ENCODE peak calls at places on chromosomes 7 and 10, in four cellular contexts. I, O, D and W are unnamed samples.

GRCh38 chr10:369441-370221 is 234.4 kb downstream of the ZMYND11 start:
- DNase-seq in I (no peak), O (no peak), D (peak), W (no peak)

GRCh38 chr7:72476608-72477305 is 64.6 kb upstream of the CALN1 start:
- DNase-seq in I (no peak), O (no peak), D (no peak), W (no peak)

GRCh38 chr10:86192686-86193085 is 173.9 kb downstream of the GRID1 start:
- DNase-seq in I (no peak), O (no peak), D (no peak), W (no peak)

GRCh38 chr10:97731346-97732051 is 5.4 kb upstream of the ZFYVE27 start:
- DNase-seq in I (no peak), O (peak), D (peak), W (peak)

GRCh38 chr7:479948-480499 is 39.6 kb downstream of the PDGFA start:
- DNase-seq in I (no peak), O (no peak), D (no peak), W (no peak)

GRCh38 chr10:121551210-121551609 is 47.0 kb downstream of the FGFR2 start:
- DNase-seq in I (no peak), O (no peak), D (no peak), W (no peak)

GRCh38 chr10:68364101-68364886 is 31.6 kb upstream of the PBLD start:
- DNase-seq in I (no peak), O (no peak), D (no peak), W (no peak)

GRCh38 chr7:31488562-31489203 is 25.2 kb upstream of the ITPRID1 start:
- DNase-seq in I (peak), O (peak), D (peak), W (no peak)

GRCh38 chr7:70178787-70179186 is 580.5 kb downstream of the AUTS2 start:
- DNase-seq in I (no peak), O (no peak), D (peak), W (no peak)

GRCh38 chr7:29408841-29409243 is 154.8 kb upstream of the PRR15 start:
- DNase-seq in I (no peak), O (peak), D (peak), W (peak)

GRCh38 chr10:8102708-8103401 is 48.4 kb downstream of the GATA3 start:
- DNase-seq in I (peak), O (no peak), D (no peak), W (no peak)

GRCh38 chr10:30803901-30804322 is 174.4 kb upstream of the LYZL2 start:
- DNase-seq in I (no peak), O (no peak), D (peak), W (no peak)

GRCh38 chr7:45919231-45919825 is 1.7 kb downstream of the IGFBP3 start:
- DNase-seq in I (no peak), O (no peak), D (no peak), W (no peak)

GRCh38 chr7:120052884-120053382 is 220.0 kb upstream of the KCND2 start:
- DNase-seq in I (no peak), O (peak), D (peak), W (no peak)

GRCh38 chr10:55266797-55267196 is 465.8 kb upstream of the PCDH15 start:
- DNase-seq in I (no peak), O (no peak), D (no peak), W (no peak)

GRCh38 chr7:98378210-98378819 is 22.6 kb downstream of the BAIAP2L1 start:
- DNase-seq in I (no peak), O (no peak), D (no peak), W (no peak)

GRCh38 chr7:2732959-2733584 is 45.1 kb downstream of the AMZ1 start:
- DNase-seq in I (no peak), O (peak), D (peak), W (no peak)

GRCh38 chr7:70694909-70695803 is 436.8 kb upstream of the GALNT17 start:
- DNase-seq in I (peak), O (no peak), D (no peak), W (no peak)

GRCh38 chr7:78433421-78433820 is 634.8 kb downstream of the PHTF2 start:
- DNase-seq in I (no peak), O (no peak), D (no peak), W (no peak)

GRCh38 chr10:113746188-113746950 is 5.1 kb upstream of the PLEKHS1 start:
- DNase-seq in I (no peak), O (no peak), D (no peak), W (no peak)

GRCh38 chr7:5766321-5766761 is 15.1 kb downstream of the RNF216 start:
- DNase-seq in I (no peak), O (no peak), D (peak), W (no peak)

GRCh38 chr7:143013897-143014296 is 13.0 kb downstream of the OR9A2 start:
- DNase-seq in I (no peak), O (no peak), D (peak), W (no peak)

GRCh38 chr7:20229652-20230500 is 12.7 kb upstream of the MACC1 start:
- DNase-seq in I (no peak), O (no peak), D (peak), W (no peak)

GRCh38 chr10:52115823-52116222 is 198.3 kb upstream of the DKK1 start:
- DNase-seq in I (no peak), O (no peak), D (peak), W (no peak)

GRCh38 chr10:12541446-12542067 is 192.2 kb downstream of the CAMK1D start:
- DNase-seq in I (no peak), O (no peak), D (no peak), W (no peak)

GRCh38 chr7:107128217-107128616 is 40.6 kb upstream of the HBP1 start:
- DNase-seq in I (no peak), O (no peak), D (no peak), W (no peak)
- TF ChIP-seq CTCF in I (no peak), O (no peak), D (no peak), W (no peak)

GRCh38 chr10:124279298-124279697 is 139.4 kb downstream of the OAT start:
- DNase-seq in I (no peak), O (no peak), D (no peak), W (no peak)
- TF ChIP-seq CTCF in I (no peak), O (no peak), D (no peak), W (no peak)

GRCh38 chr7:43479042-43479441 is 103.9 kb upstream of the STK17A start:
- DNase-seq in I (no peak), O (no peak), D (no peak), W (no peak)
- TF ChIP-seq CTCF in I (no peak), O (peak), D (peak), W (peak)

DNA sequence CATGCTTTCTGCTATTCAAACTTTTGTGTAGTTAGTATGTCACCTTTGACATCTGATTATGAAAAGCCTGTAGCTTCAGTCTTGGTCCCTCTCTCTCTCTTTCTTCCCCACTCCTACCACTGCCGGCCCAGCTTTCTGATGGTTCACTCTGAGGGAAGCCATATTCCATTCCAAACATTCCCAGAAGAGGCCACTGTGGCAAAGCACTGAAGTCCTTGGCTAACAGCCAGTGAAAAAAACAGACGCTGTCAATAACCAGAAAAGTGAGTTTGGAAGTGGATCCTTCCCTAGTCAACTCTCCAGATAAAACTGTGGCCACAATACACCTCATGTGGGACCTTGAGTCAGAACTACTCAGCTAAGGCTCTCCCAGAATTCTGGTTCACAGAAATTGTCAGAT is 950.7 kb upstream of the PHF14 start:
- DNase-seq in I (no peak), O (peak), D (no peak), W (no peak)
- TF ChIP-seq CTCF in I (no peak), O (no peak), D (no peak), W (peak)

DNA sequence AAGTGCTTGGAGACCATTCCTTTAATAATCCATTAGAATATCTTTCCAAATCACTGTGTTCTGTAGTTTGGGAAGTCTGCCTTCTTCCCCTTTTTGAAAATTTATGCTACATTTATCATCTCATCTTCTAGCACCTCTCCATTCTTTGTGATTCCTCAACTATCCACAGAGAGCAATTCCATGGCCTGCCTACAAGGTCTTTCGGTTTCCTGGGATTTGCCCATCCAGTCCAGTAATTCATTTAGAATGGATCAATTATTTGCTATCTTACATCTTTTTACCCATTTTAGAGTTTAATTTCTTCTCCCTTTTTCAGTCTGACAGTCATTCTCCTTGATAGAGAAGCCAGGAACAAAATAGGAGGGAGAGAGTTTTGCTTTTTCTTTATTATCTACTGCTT is 179.8 kb downstream of the ST7 start:
- DNase-seq in I (no peak), O (no peak), D (no peak), W (no peak)
- TF ChIP-seq CTCF in I (no peak), O (no peak), D (no peak), W (no peak)

DNA sequence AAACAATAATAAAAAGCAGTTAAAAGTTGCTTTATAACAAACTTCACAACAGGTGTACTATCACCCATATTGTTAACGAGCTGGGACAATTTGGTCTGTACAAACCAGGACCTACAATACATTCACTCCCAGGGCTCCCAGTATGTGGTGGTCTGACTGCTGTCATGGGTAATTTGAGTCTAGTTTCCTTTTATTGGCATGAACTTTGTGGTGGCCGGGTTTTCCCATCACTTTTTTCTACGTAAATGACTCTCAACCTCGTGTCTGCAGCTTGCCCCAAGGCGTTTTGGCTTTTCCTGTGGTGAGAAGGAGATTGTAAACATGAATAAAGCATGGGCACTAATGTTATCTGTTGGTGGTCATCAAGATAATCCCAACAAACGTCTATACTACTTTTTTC is 118.7 kb upstream of the CDK6 start:
- DNase-seq in I (peak), O (no peak), D (no peak), W (no peak)
- TF ChIP-seq CTCF in I (no peak), O (no peak), D (no peak), W (no peak)

GRCh38 chr7:144738708-144739314 is 97.0 kb downstream of the TPK1 start:
- DNase-seq in I (no peak), O (peak), D (peak), W (no peak)
- TF ChIP-seq CTCF in I (peak), O (peak), D (peak), W (peak)

DNA sequence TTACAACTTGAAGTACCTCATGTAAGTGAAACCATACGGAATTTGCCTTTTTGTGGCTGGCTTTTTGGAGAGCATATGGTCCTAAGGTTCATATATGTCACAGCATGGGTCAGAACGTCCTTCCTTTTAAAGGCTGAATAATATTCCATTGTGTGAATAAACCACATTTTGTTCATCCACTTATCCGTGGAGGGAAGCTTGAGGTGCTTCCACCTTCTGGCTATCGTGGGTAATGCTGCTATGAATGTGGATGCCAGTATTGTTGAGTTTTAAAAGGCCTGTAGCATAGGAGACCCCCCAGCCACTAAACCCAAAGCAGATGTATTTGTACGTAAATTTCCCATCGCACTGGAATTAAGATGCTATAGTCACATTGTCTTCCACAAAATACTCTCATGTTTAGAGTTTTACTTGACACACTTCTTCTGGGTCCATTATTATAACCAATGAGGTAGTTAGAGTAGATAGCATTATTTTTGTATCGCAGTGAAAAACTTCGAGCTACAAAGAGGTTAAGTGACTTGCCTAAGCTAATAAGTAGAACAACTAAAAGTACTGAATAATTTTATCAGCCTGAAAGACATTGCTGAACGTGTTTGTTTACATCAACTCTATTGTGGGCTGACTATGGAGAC is 182.9 kb upstream of the CTBP2 start:
- DNase-seq in I (no peak), O (peak), D (peak), W (no peak)
- TF ChIP-seq CTCF in I (peak), O (no peak), D (peak), W (peak)

GRCh38 chr7:84070101-84070500 is 124.5 kb downstream of the SEMA3A start:
- DNase-seq in I (no peak), O (no peak), D (no peak), W (no peak)

GRCh38 chr7:84070770-84071169 is 123.8 kb downstream of the SEMA3A start:
- DNase-seq in I (no peak), O (no peak), D (no peak), W (no peak)

GRCh38 chr7:84073476-84073875 is 121.1 kb downstream of the SEMA3A start:
- DNase-seq in I (no peak), O (no peak), D (peak), W (no peak)

GRCh38 chr7:84069036-84069435 is 125.6 kb downstream of the SEMA3A start:
- DNase-seq in I (no peak), O (no peak), D (no peak), W (no peak)
- TF ChIP-seq CTCF in I (no peak), O (no peak), D (no peak), W (no peak)